ENCODE peak calls at places on chromosome 9, in eight cellular contexts. G is HepG2, J is endothelial cell of umbilical vein, O is H1, T is GM12878, I is HCT116, E is GM23338, L is K562. R is an unnamed sample.

GRCh38 chr9:131892162-131892707 is 152.4 kb upstream of the RAPGEF1 start:
- DNase-seq in E (no peak), G (no peak), L (no peak), J (no peak), T (no peak), O (no peak), I (no peak), R (no peak)

GRCh38 chr9:136110082-136111061 is 8.3 kb downstream of the TMEM250 start:
- DNase-seq in G (no peak), I (no peak), O (no peak), L (peak), T (no peak), E (peak), J (no peak), R (no peak)

GRCh38 chr9:104992696-104993095 is 64.7 kb upstream of the ABCA1 start:
- DNase-seq in T (no peak), O (no peak), I (no peak), G (peak), J (peak), L (no peak), E (peak), R (no peak)

GRCh38 chr9:119556129-119556875 is 187.1 kb upstream of the BRINP1 start:
- DNase-seq in E (peak), J (peak), T (no peak), I (no peak), L (peak), G (peak), O (peak), R (no peak)

GRCh38 chr9:14526504-14526903 is 166.7 kb downstream of the ZDHHC21 start:
- DNase-seq in I (no peak), J (no peak), O (no peak), L (no peak), G (no peak), E (no peak), T (no peak), R (no peak)

GRCh38 chr9:110058304-110058953 is 149.5 kb downstream of the C9orf152 start:
- DNase-seq in L (no peak), E (peak), G (peak), T (no peak), O (peak), J (peak), I (peak), R (no peak)

GRCh38 chr9:107276966-107277710 is 5.9 kb upstream of the RAD23B start:
- DNase-seq in O (no peak), L (no peak), G (no peak), E (no peak), T (no peak), J (no peak), I (no peak), R (no peak)

GRCh38 chr9:75788006-75788634 is 102.4 kb upstream of the PCSK5 start:
- DNase-seq in T (no peak), O (no peak), I (no peak), J (no peak), L (no peak), G (no peak), E (no peak), R (no peak)

GRCh38 chr9:16153221-16153620 is 600.4 kb downstream of the CCDC171 start:
- DNase-seq in T (no peak), L (no peak), E (no peak), I (no peak), G (no peak), O (no peak), J (no peak), R (no peak)

GRCh38 chr9:112135706-112136105 is 39.4 kb downstream of the SUSD1 start:
- DNase-seq in J (no peak), L (no peak), G (no peak), E (no peak), O (no peak), T (no peak), I (no peak), R (no peak)

GRCh38 chr9:131423171-131423581 is 29.3 kb downstream of the PRRC2B start:
- DNase-seq in L (no peak), O (no peak), J (peak), E (peak), G (no peak), T (peak), I (no peak), R (no peak)

GRCh38 chr9:117407436-117408022 is 7.3 kb downstream of the ASTN2 start:
- DNase-seq in G (no peak), E (no peak), I (no peak), L (no peak), T (no peak), O (no peak), J (no peak), R (no peak)

GRCh38 chr9:121871431-121872025 is 220.1 kb downstream of the DAB2IP start:
- DNase-seq in J (no peak), E (no peak), L (no peak), I (no peak), O (no peak), T (no peak), G (no peak), R (no peak)

GRCh38 chr9:135146766-135147472 is 59.5 kb downstream of the OLFM1 start:
- DNase-seq in L (no peak), J (no peak), O (no peak), T (no peak), G (no peak), E (no peak), I (no peak), R (no peak)

GRCh38 chr9:90343360-90343759 is 299.3 kb downstream of the DIRAS2 start:
- DNase-seq in J (no peak), T (no peak), O (no peak), I (no peak), G (no peak), E (peak), L (no peak), R (no peak)

GRCh38 chr9:101119206-101119819 is 90.8 kb downstream of the PLPPR1 start:
- DNase-seq in E (peak), G (peak), J (peak), L (peak), I (peak), O (peak), T (no peak), R (no peak)

GRCh38 chr9:16809912-16810610 is 60.4 kb downstream of the BNC2 start:
- DNase-seq in O (peak), J (no peak), E (peak), L (no peak), G (no peak), T (no peak), I (no peak), R (no peak)

GRCh38 chr9:112059145-112059979 is 115.7 kb downstream of the SUSD1 start:
- DNase-seq in G (peak), I (no peak), E (no peak), T (no peak), L (no peak), J (peak), O (no peak), R (no peak)

DNA sequence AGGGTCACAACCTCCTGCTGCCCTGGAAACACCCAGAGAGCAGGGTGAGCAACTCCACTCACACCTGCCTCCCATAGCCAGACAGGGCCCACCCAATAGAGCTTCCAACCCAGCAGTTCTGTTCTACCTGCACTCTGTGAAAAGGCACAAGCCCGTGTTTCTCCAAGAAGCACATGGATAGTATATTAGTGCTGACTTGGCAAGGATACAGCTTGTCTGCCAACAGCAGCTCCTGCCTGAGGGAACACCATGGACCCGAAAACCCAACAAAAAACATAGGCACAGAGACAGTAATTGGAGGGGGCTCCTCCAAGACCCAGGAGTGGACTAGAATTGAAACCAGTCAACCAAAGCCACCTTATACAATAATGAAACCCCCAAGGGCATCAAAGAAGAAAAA is 48.6 kb downstream of the CDKN2A start:
- DNase-seq in T (no peak), J (no peak), L (no peak), O (no peak), I (no peak), G (no peak), E (no peak), R (no peak)
- TF ChIP-seq POLR2AphosphoS5 in T (no peak), J (no peak), L (no peak), O (no peak), I (no peak), G (no peak), E (no peak), R (no peak)

DNA sequence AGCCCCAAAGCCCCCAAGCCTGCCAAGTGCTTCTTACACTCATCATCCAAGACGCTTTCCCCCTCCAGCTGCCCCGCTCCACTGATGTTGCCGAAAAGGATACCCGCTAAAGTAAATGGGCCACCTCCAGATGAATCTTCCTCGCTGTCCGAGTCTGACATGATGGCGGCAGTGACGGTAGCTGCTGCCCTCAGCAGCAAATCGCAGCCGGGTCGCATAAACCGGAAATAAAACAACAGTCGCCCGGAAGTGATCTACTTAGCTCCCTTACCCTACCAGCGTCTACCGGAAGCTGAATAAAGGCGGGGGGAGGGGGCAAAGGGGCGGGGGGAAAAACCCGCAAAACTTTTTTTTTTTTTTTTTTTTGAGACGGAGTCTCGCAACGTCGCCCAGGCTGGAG is at the start of gene TAF1L:
- DNase-seq in O (no peak), I (no peak), L (no peak), T (no peak), G (no peak), E (no peak), J (no peak), R (no peak)
- TF ChIP-seq EZH2 in O (no peak), I (no peak), L (no peak), T (no peak), G (no peak), E (no peak), J (no peak), R (no peak)

DNA sequence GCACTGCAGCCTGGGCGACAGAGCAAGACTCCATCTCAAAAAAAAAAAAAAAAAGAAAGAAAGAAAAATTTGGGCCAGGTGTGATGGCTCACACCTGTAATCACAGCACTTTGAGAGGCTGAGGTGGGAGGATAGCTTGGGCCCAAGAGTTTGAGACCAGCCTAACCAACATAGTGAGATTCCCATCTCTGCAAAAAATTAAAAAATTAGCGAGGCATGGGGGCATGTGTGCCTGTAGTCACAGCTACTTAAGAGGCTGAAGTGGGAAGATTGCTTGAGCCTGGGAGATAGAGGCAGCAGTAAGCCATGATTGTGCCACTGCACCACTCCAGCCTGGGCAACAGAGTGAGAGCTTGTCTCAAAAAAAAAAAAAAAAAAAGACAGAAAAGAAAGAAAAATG is 2.9 kb upstream of the SIT1 start:
- DNase-seq in T (no peak), G (no peak), E (no peak), I (no peak), L (no peak), O (no peak), J (no peak), R (no peak)
- TF ChIP-seq POLR2AphosphoS5 in T (no peak), G (no peak), E (no peak), I (no peak), L (no peak), O (no peak), J (no peak), R (no peak)

DNA sequence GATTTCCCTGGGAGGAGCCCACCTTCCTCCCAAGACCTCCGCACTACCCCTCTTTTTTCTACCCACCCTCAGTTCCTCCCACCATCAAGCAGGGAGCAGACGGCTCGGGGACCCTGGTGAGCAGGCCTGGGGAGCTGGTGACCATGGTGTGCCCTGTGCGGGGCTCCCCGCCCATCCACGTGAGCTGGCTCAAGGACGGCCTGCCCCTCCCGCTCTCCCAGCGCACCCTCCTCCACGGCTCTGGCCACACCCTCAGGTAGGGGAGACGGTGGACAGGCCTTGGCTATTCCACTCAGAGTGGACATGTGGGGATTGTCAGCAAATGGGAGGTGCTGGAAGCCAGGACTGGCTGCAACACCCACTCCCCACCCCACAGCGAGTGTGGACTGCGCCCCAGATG is 52.9 kb upstream of the ASS1 start:
- DNase-seq in O (no peak), T (no peak), I (no peak), E (no peak), J (no peak), G (no peak), L (no peak), R (no peak)
- TF ChIP-seq EZH2 in O (no peak), T (no peak), I (no peak), E (no peak), J (no peak), G (no peak), L (no peak), R (no peak)

GRCh38 chr9:92631452-92632211 is 38.3 kb downstream of the IPPK start:
- DNase-seq in L (no peak), I (no peak), O (no peak), G (no peak), T (peak), J (no peak), E (no peak), R (no peak)
- TF ChIP-seq POLR2AphosphoS5 in L (no peak), I (no peak), O (no peak), G (no peak), T (no peak), J (no peak), E (no peak), R (no peak)

GRCh38 chr9:128493424-128493823 is 11.1 kb upstream of the GLE1 start:
- DNase-seq in E (no peak), L (no peak), T (no peak), I (no peak), J (no peak), O (no peak), G (no peak), R (no peak)
- TF ChIP-seq EZH2 in E (no peak), L (no peak), T (no peak), I (no peak), J (no peak), O (no peak), G (no peak), R (no peak)

GRCh38 chr9:97617939-97618416 is 15.2 kb downstream of the TSTD2 start:
- DNase-seq in E (no peak), I (no peak), G (no peak), L (no peak), T (no peak), J (no peak), O (no peak), R (no peak)

DNA sequence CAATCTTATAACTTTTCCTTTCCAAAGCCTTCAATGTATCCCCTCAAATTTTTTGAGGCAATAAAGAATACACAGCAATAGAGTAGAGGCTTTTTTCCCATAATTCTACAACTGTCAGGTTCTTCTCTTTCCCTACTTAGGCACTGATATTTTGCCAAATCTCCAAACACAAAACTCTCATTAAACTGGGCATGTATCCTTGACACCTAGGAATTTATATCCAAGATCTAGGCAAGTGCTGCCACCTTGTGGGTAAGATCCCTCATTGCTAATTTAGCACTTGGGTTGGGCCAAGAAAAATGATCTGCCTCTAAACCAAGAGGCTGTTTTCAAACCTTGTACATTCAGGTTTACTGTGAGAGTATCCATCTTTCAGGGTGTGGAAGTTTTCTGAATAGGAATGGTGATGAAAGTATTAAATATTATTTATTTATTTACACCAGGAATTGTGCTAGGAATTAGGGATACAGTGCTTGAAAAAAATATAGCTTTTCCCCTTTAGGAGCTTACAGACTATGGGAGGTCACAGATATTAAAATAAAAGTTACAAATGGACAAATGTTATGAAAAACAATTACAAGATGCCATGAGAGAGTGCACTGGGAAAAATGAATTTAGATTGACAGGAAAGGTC is 17.6 kb downstream of the TSTD2 start:
- DNase-seq in I (peak), G (peak), L (peak), J (peak), T (no peak), O (peak), E (peak), R (peak)
- TF ChIP-seq POLR2AphosphoS5 in I (no peak), G (no peak), L (no peak), J (no peak), T (no peak), O (no peak), E (no peak), R (no peak)

DNA sequence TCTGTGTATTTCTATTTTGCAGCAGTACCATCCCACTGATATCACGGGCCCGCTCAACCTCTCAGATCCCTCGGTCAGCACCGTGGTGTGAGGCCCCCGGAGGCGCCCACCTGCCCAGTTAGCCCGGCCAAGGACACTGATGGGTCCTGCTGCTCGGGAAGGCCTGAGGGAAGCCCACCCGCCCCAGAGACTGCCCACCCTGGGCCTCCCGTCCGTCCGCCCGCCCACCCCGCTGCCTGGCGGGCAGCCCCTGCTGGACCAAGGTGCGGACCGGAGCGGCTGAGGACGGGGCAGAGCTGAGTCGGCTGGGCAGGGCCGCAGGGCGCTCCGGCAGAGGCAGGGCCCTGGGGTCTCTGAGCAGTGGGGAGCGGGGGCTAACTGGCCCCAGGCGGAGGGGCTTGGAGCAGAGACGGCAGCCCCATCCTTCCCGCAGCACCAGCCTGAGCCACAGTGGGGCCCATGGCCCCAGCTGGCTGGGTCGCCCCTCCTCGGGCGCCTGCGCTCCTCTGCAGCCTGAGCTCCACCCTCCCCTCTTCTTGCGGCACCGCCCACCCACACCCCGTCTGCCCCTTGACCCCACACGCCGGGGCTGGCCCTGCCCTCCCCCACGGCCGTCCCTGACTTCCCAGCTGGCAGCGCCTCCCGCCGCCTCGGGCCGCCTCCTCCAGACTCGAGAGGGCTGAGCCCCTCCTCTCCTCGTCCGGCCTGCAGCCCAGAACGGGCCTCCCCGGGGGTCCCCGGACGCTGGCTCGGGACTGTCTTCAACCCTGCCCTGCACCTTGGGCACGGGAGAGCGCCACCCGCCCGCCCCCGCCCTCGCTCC is 1.9 kb downstream of the LRRC26 start:
- DNase-seq in L (peak), J (no peak), I (no peak), G (no peak), T (no peak), E (peak), O (peak), R (no peak)
- TF ChIP-seq EZH2 in L (no peak), J (peak), I (no peak), G (peak), T (no peak), E (no peak), O (peak), R (no peak)

GRCh38 chr9:8437259-8437658 is 637.7 kb upstream of the DMAC1 start:
- DNase-seq in O (no peak), J (no peak), E (no peak), I (no peak), T (no peak), G (no peak), L (no peak), R (no peak)
- TF ChIP-seq POLR2AphosphoS5 in O (no peak), J (no peak), E (no peak), I (no peak), T (no peak), G (no peak), L (no peak), R (no peak)

R was measured in SK-N-MC.